ENCODE peak calls at places on chromosomes 16 and 17, in seven cellular contexts. M is iPS-NIHi11; C is stimulated activated CD8-positive, alpha-beta memory T cell treated with anti-CD3 and anti-CD28 coated beads, Interleukin-4, amount 100 ng/mL, for 4 hours; I is osteoblast; L is nephron progenitor cell; E is A172; U is activated CD4-positive, alpha-beta T cell treated with anti-CD3 and anti-CD28 coated beads, Interleukin-2, amount 50 U/mL, for 1 hour. X is an unnamed sample.

GRCh38 chr17:13498184-13498583 is 103.5 kb downstream of the HS3ST3A1 start:
- DNase-seq in E (no peak), M (no peak), I (no peak), U (no peak), L (no peak), C (no peak), X (no peak)

GRCh38 chr17:66638707-66639479 is 196.0 kb upstream of the CACNG5 start:
- DNase-seq in I (no peak), E (no peak), L (no peak), U (no peak), C (no peak), M (no peak), X (no peak)

GRCh38 chr17:17030515-17031211 is 11.6 kb upstream of the MPRIP start:
- DNase-seq in E (no peak), I (peak), M (no peak), C (no peak), L (no peak), U (no peak), X (no peak)

GRCh38 chr17:76528528-76529223 is 8.8 kb downstream of the CYGB start:
- DNase-seq in L (no peak), E (no peak), M (no peak), C (no peak), U (no peak), I (peak), X (no peak)

GRCh38 chr16:52265446-52265861 is 281.5 kb downstream of the TOX3 start:
- DNase-seq in C (no peak), U (no peak), E (no peak), L (no peak), I (no peak), M (peak), X (no peak)

GRCh38 chr17:68080411-68081150 is 45.0 kb downstream of the KPNA2 start:
- DNase-seq in M (no peak), L (no peak), I (no peak), U (no peak), C (no peak), E (no peak), X (no peak)

GRCh38 chr17:64596439-64596838 is 65.7 kb downstream of the SMURF2 start:
- DNase-seq in U (no peak), E (no peak), I (no peak), M (no peak), L (no peak), C (no peak), X (no peak)

GRCh38 chr16:4859190-4859899 is 12.1 kb downstream of the UBN1 start:
- DNase-seq in E (peak), U (no peak), C (no peak), M (no peak), L (no peak), I (no peak), X (no peak)

GRCh38 chr17:34312080-34312479 is 7.2 kb upstream of the CCL8 start:
- DNase-seq in C (no peak), E (no peak), L (no peak), U (no peak), M (no peak), I (no peak), X (no peak)

GRCh38 chr17:83182620-83183063 is 103.2 kb downstream of the METRNL start:
- DNase-seq in U (no peak), E (no peak), M (no peak), C (no peak), I (peak), L (peak), X (no peak)

GRCh38 chr16:83912152-83912948 is 13.4 kb downstream of the MLYCD start:
- DNase-seq in M (peak), L (no peak), I (peak), U (no peak), C (no peak), E (peak), X (no peak)

GRCh38 chr17:75639771-75640555 is 6.7 kb downstream of the SMIM5 start:
- DNase-seq in U (no peak), C (no peak), I (peak), L (no peak), M (no peak), E (no peak), X (no peak)

GRCh38 chr16:50695017-50696000 is 1.9 kb downstream of the NOD2 start:
- DNase-seq in C (no peak), M (no peak), E (no peak), I (no peak), L (no peak), U (no peak), X (no peak)

GRCh38 chr17:51435641-51436091 is 175.3 kb downstream of the UTP18 start:
- DNase-seq in E (peak), L (peak), U (peak), C (no peak), M (peak), I (no peak), X (peak)

GRCh38 chr17:46152423-46152822 is 40.8 kb downstream of the KANSL1 start:
- DNase-seq in E (no peak), L (no peak), C (no peak), I (no peak), M (no peak), U (no peak), X (no peak)

GRCh38 chr17:45963889-45964288 is 35.2 kb upstream of the STH start:
- DNase-seq in C (no peak), L (no peak), I (no peak), E (no peak), M (no peak), U (no peak), X (no peak)

GRCh38 chr16:85720319-85720637 is 30.6 kb downstream of the C16orf74 start:
- DNase-seq in I (peak), M (no peak), C (no peak), E (peak), U (no peak), L (no peak), X (peak)

GRCh38 chr16:49890876-49891275 is 35.0 kb upstream of the ZNF423 start:
- DNase-seq in I (peak), M (peak), U (no peak), E (no peak), C (no peak), L (peak), X (no peak)

GRCh38 chr16:88298166-88298881 is 84.4 kb upstream of the ZNF469 start:
- DNase-seq in E (no peak), I (peak), M (no peak), C (no peak), U (no peak), L (no peak), X (no peak)

GRCh38 chr17:1241904-1242303 is 28.3 kb upstream of the BHLHA9 start:
- DNase-seq in U (no peak), I (peak), E (no peak), C (no peak), L (no peak), M (no peak), X (peak)

GRCh38 chr17:36546418-36547093 is 1.8 kb downstream of the GGNBP2 start:
- DNase-seq in C (no peak), I (no peak), E (no peak), M (no peak), L (no peak), U (no peak), X (no peak)

GRCh38 chr17:64256913-64257807 is 5.9 kb downstream of the TEX2 start:
- DNase-seq in L (no peak), M (no peak), E (peak), I (no peak), C (no peak), U (no peak), X (no peak)

GRCh38 chr16:19135201-19135838 is 21.6 kb downstream of the ITPRIPL2 start:
- DNase-seq in U (no peak), M (no peak), C (no peak), I (no peak), L (no peak), E (no peak), X (no peak)

GRCh38 chr16:52456368-52456767 is 90.6 kb downstream of the TOX3 start:
- DNase-seq in E (no peak), L (no peak), U (no peak), C (no peak), I (no peak), M (peak), X (no peak)

GRCh38 chr16:6517321-6517720 is 815.3 kb upstream of the RBFOX1 start:
- DNase-seq in M (no peak), L (no peak), E (no peak), U (no peak), C (no peak), I (no peak), X (no peak)

GRCh38 chr17:67365762-67366192 is 600 bp downstream of the PSMD12 start:
- DNase-seq in U (no peak), M (no peak), I (no peak), C (no peak), E (no peak), L (no peak), X (no peak)

GRCh38 chr17:33292184-33292980 is 713 bp downstream of the ASIC2 start:
- DNase-seq in C (no peak), E (no peak), M (peak), L (peak), I (no peak), U (no peak), X (no peak)

GRCh38 chr17:31320231-31320630 is 1.2 kb downstream of the EVI2A start:
- DNase-seq in E (no peak), L (no peak), M (no peak), I (no peak), U (no peak), C (no peak), X (no peak)

GRCh38 chr17:71631483-71631882 is 489.3 kb upstream of the SOX9 start:
- DNase-seq in M (no peak), I (peak), U (no peak), E (peak), L (no peak), C (no peak), X (no peak)

GRCh38 chr16:89170346-89171215 is 967 bp upstream of the CDH15 start:
- DNase-seq in E (no peak), C (no peak), L (no peak), U (peak), I (peak), M (no peak), X (no peak)

GRCh38 chr16:89887243-89887642 is 13.9 kb downstream of the TCF25 start:
- DNase-seq in C (no peak), L (no peak), U (no peak), I (peak), E (no peak), M (no peak), X (no peak)

X was measured in H4.